ENCODE peak calls at places on chromosomes 2 and 18, in five cellular contexts. Z is CD8-positive, alpha-beta T cell; J is coronary artery; V is psoas muscle; G is left ventricle myocardium inferior. W is an unnamed sample.

GRCh38 chr2:217074576-217075224 is 214.8 kb upstream of the TNP1 start:
- DNase-seq in Z (no peak), J (no peak), V (no peak), G (no peak), W (no peak)

GRCh38 chr2:233499928-233500327 is 66.7 kb downstream of the USP40 start:
- DNase-seq in Z (no peak), J (no peak), V (no peak), G (no peak), W (no peak)

GRCh38 chr2:85797959-85798358 is 44.2 kb downstream of the ATOH8 start:
- DNase-seq in Z (no peak), J (peak), V (no peak), G (no peak), W (peak)

GRCh38 chr2:206392118-206392517 is 51.2 kb upstream of the ADAM23 start:
- DNase-seq in Z (no peak), J (no peak), V (no peak), G (no peak), W (no peak)

GRCh38 chr2:232133078-232133477 is 171.6 kb downstream of the DIS3L2 start:
- DNase-seq in Z (no peak), J (no peak), V (no peak), G (no peak), W (no peak)

GRCh38 chr2:30403592-30404353 is 43.3 kb upstream of the LCLAT1 start:
- DNase-seq in Z (no peak), J (no peak), V (no peak), G (no peak), W (no peak)

GRCh38 chr2:126761981-126762878 is 106.3 kb downstream of the GYPC start:
- DNase-seq in Z (peak), J (peak), V (no peak), G (no peak), W (no peak)

GRCh38 chr2:212528106-212528856 is 10.3 kb downstream of the ERBB4 start:
- DNase-seq in Z (no peak), J (no peak), V (no peak), G (no peak), W (no peak)

GRCh38 chr2:202104286-202104870 is 31.3 kb downstream of the KIAA2012 start:
- DNase-seq in Z (no peak), J (no peak), V (no peak), G (no peak), W (no peak)

GRCh38 chr18:53906681-53907080 is 317.8 kb downstream of the MBD2 start:
- DNase-seq in Z (no peak), J (no peak), V (no peak), G (peak), W (no peak)

GRCh38 chr2:156320491-156320896 is 12.0 kb downstream of the NR4A2 start:
- DNase-seq in Z (no peak), J (peak), V (peak), G (peak), W (peak)

GRCh38 chr18:27887287-27887686 is 289.6 kb downstream of the CDH2 start:
- DNase-seq in Z (no peak), J (no peak), V (no peak), G (no peak), W (no peak)

GRCh38 chr2:180495606-180496005 is 484.8 kb upstream of the UBE2E3 start:
- DNase-seq in Z (no peak), J (no peak), V (peak), G (no peak), W (no peak)

GRCh38 chr2:100577777-100578176 is 15.0 kb downstream of the PDCL3 start:
- DNase-seq in Z (no peak), J (no peak), V (no peak), G (no peak), W (no peak)

GRCh38 chr2:54545700-54546450 is 89.7 kb downstream of the SPTBN1 start:
- DNase-seq in Z (no peak), J (no peak), V (no peak), G (no peak), W (no peak)

GRCh38 chr2:216799873-216800421 is 59.9 kb downstream of the TNP1 start:
- DNase-seq in Z (no peak), J (no peak), V (peak), G (no peak), W (peak)

GRCh38 chr2:106638609-106639008 is 151.4 kb downstream of the CD8B2 start:
- DNase-seq in Z (no peak), J (no peak), V (no peak), G (no peak), W (no peak)

GRCh38 chr18:43819397-43819796 is 542.1 kb upstream of the SYT4 start:
- DNase-seq in Z (no peak), J (no peak), V (no peak), G (no peak), W (no peak)

GRCh38 chr18:76493213-76494107 is 1.6 kb downstream of the ZNF516 start:
- DNase-seq in Z (no peak), J (no peak), V (no peak), G (no peak), W (no peak)

GRCh38 chr2:17460401-17461086 is 57.7 kb downstream of the RAD51AP2 start:
- DNase-seq in Z (no peak), J (no peak), V (no peak), G (no peak), W (no peak)

GRCh38 chr2:187408926-187409325 is 39.1 kb downstream of the CALCRL start:
- DNase-seq in Z (no peak), J (no peak), V (no peak), G (no peak), W (no peak)

GRCh38 chr2:64595397-64596160 is 58.1 kb downstream of the SERTAD2 start:
- DNase-seq in Z (no peak), J (no peak), V (no peak), G (no peak), W (no peak)

GRCh38 chr18:80033181-80034067 is 810 bp upstream of the RBFA start:
- DNase-seq in Z (no peak), J (peak), V (no peak), G (no peak), W (no peak)

GRCh38 chr18:66640431-66640830 is 36.5 kb upstream of the CDH19 start:
- DNase-seq in Z (no peak), J (no peak), V (no peak), G (peak), W (peak)

GRCh38 chr18:77101410-77102245 is 31.0 kb downstream of the MBP start:
- DNase-seq in Z (no peak), J (peak), V (peak), G (peak), W (peak)

GRCh38 chr2:108133457-108133856 is 106.3 kb upstream of the SULT1C3 start:
- DNase-seq in Z (no peak), J (no peak), V (no peak), G (no peak), W (no peak)

GRCh38 chr2:200534572-200534971 is 8.6 kb downstream of the SGO2 start:
- DNase-seq in Z (no peak), J (no peak), V (no peak), G (no peak), W (no peak)

DNA sequence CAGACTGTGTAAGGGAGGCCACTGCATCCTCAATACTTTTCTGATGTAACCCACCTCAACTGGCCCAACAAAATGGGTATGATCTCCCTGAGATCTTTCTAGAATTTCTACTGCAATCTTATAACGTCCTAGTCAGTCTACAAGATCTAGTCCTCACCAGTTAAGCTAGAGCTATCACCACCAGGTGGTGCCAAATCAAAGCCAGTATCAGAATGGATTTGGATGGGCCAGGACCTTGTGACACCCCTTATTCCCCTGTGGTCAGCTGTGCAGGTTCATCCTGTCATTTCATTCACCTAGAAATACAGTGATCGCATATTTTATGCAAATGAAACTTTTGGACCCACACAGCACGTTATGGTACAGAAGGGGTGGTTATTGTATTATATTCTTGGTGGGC is 90.3 kb downstream of the OLA1 start:
- DNase-seq in Z (peak), J (no peak), V (no peak), G (no peak), W (no peak)
- TF ChIP-seq CTCF in Z (no peak), J (no peak), V (peak), G (peak), W (no peak)

GRCh38 chr2:60413069-60413818 is 140.2 kb downstream of the BCL11A start:
- DNase-seq in Z (no peak), J (no peak), V (no peak), G (no peak), W (no peak)
- H3K27ac ChIP-seq in Z (no peak), J (no peak), V (no peak), G (no peak), W (no peak)

GRCh38 chr18:59055345-59056032 is 84.2 kb upstream of the SEC11C start:
- DNase-seq in Z (no peak), J (peak), V (no peak), G (no peak), W (no peak)
- TF ChIP-seq CTCF in Z (no peak), J (no peak), V (no peak), G (peak), W (no peak)

GRCh38 chr2:109703076-109703475 is 88.9 kb downstream of the SOWAHC start:
- DNase-seq in Z (no peak), J (no peak), V (no peak), G (no peak), W (no peak)

GRCh38 chr2:109701362-109701761 is 87.2 kb downstream of the SOWAHC start:
- DNase-seq in Z (no peak), J (no peak), V (no peak), G (no peak), W (no peak)

GRCh38 chr2:109702250-109702985 is 88.3 kb downstream of the SOWAHC start:
- DNase-seq in Z (no peak), J (no peak), V (no peak), G (no peak), W (no peak)

GRCh38 chr2:109700680-109701274 is 86.6 kb downstream of the SOWAHC start:
- DNase-seq in Z (no peak), J (no peak), V (no peak), G (no peak), W (no peak)

DNA sequence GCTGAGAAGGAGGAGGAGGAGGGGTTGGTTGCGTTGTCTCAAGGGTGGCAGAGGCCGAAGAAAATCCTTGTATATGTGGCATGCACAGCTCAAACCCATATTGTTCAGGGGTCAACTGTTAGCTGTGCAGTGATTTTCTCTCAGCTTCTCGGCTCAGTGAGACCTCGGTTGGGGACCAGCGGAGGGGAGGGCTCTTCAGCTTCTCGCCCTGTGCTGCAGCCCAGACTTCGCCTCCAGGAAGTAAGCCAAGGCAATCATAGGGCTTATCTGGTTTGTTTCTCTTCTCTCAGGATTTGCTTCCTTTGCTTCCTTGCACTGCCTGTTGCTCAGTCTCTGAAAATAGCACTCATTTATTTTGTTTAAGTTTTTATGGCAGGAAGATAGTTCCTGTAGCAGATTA is 85.5 kb downstream of the SOWAHC start:
- DNase-seq in Z (no peak), J (no peak), V (no peak), G (no peak), W (no peak)
- H3K27ac ChIP-seq in Z (no peak), J (peak), V (no peak), G (peak), W (peak)

GRCh38 chr2:209574515-209574914 is 150.7 kb downstream of the MAP2 start:
- DNase-seq in Z (no peak), J (no peak), V (no peak), G (no peak), W (no peak)

GRCh38 chr2:209578394-209579006 is 154.7 kb downstream of the MAP2 start:
- DNase-seq in Z (no peak), J (no peak), V (no peak), G (no peak), W (no peak)

GRCh38 chr2:209579236-209579749 is 155.4 kb downstream of the MAP2 start:
- DNase-seq in Z (no peak), J (no peak), V (no peak), G (no peak), W (peak)

GRCh38 chr2:209577376-209578357 is 153.8 kb downstream of the MAP2 start:
- DNase-seq in Z (no peak), J (no peak), V (no peak), G (no peak), W (no peak)
- TF ChIP-seq CTCF in Z (no peak), J (no peak), V (peak), G (peak), W (peak)

DNA sequence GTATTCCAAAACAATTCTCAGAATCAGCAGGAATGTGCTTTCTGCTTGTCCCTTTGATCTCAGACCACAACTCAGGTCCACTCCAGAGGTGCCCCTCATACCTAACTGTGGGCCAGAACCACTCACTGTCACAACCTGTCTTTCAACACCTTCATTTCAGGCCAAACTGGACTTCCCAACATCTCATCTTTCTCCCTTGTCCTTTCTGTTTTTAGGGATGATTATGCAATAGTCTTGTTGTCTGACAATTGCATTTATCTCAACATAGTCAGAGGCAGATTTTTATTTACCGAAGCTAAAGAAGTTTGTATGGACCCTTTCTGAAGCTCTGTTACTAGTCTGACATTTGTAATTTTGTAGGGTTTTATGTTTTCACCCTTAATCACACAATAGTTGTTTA is 95.9 kb downstream of the EPHA4 start:
- DNase-seq in Z (no peak), J (no peak), V (no peak), G (no peak), W (no peak)
- H3K27ac ChIP-seq in Z (no peak), J (no peak), V (no peak), G (no peak), W (no peak)

DNA sequence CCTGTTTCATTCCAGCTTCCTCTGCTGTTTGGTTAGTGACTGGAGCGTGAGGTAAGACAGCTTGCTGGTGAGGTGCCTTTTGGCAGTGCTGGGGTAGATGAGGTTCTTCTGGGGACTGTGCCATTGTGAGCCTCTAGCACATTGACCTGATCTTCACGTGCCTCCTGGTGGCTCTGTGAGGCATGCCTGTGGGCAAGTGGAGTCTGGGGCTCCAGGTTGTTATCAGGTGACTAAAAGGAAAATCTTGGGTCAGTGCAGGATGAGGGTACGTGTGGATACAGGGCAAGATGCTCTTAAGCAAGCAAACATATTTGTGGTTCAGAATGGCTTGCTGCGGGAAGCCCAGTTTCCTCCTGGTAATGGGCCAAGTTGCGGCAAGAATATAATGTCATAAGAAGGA is 75.4 kb downstream of the FHOD3 start:
- DNase-seq in Z (no peak), J (no peak), V (no peak), G (no peak), W (peak)
- TF ChIP-seq CTCF in Z (no peak), J (no peak), V (no peak), G (no peak), W (no peak)